ENCODE peak calls at places on chromosomes 1 and 21, in five cellular contexts. T, F, M, L and S are unnamed samples.

GRCh38 chr1:7299329-7299799 is 471.7 kb upstream of the VAMP3 start:
- DNase-seq in T (peak), F (peak), M (no peak), L (no peak), S (no peak)

GRCh38 chr21:44065428-44065827 is 41.8 kb upstream of the PWP2 start:
- DNase-seq in T (no peak), F (no peak), M (no peak), L (no peak), S (no peak)

GRCh38 chr1:109765896-109766615 is 2.3 kb upstream of the EPS8L3 start:
- DNase-seq in T (no peak), F (no peak), M (no peak), L (no peak), S (no peak)

GRCh38 chr21:46381521-46381920 is 57.6 kb downstream of the PCNT start:
- DNase-seq in T (no peak), F (no peak), M (no peak), L (no peak), S (no peak)

GRCh38 chr1:202586018-202586821 is 124.0 kb downstream of the SYT2 start:
- DNase-seq in T (no peak), F (no peak), M (peak), L (peak), S (peak)

GRCh38 chr1:224430511-224431113 is 4.0 kb downstream of the WDR26 start:
- DNase-seq in T (no peak), F (no peak), M (no peak), L (peak), S (peak)

GRCh38 chr1:16920951-16921350 is 780 bp upstream of the CROCC start:
- DNase-seq in T (no peak), F (no peak), M (no peak), L (no peak), S (no peak)

GRCh38 chr1:221998186-221998612 is 256.3 kb upstream of the DUSP10 start:
- DNase-seq in T (no peak), F (no peak), M (no peak), L (no peak), S (no peak)

GRCh38 chr1:23810818-23811420 is 10.4 kb upstream of the GALE start:
- DNase-seq in T (peak), F (no peak), M (peak), L (no peak), S (peak)

GRCh38 chr1:86466986-86467385 is 1.7 kb upstream of the CLCA1 start:
- DNase-seq in T (no peak), F (no peak), M (no peak), L (no peak), S (no peak)

GRCh38 chr1:198681247-198681646 is 42.4 kb downstream of the PTPRC start:
- DNase-seq in T (no peak), F (no peak), M (no peak), L (no peak), S (no peak)

GRCh38 chr1:86504895-86505625 is 36.3 kb downstream of the CLCA1 start:
- DNase-seq in T (no peak), F (no peak), M (no peak), L (no peak), S (no peak)

GRCh38 chr1:234452566-234452965 is 26.4 kb downstream of the TARBP1 start:
- DNase-seq in T (no peak), F (no peak), M (no peak), L (no peak), S (no peak)

GRCh38 chr1:215476541-215476940 is 90.6 kb upstream of the KCTD3 start:
- DNase-seq in T (no peak), F (no peak), M (no peak), L (no peak), S (no peak)

GRCh38 chr1:106879538-106879937 is 176.9 kb upstream of the PRMT6 start:
- DNase-seq in T (no peak), F (no peak), M (no peak), L (no peak), S (no peak)

GRCh38 chr1:172818841-172819527 is 160.1 kb downstream of the FASLG start:
- DNase-seq in T (no peak), F (no peak), M (peak), L (no peak), S (no peak)

DNA sequence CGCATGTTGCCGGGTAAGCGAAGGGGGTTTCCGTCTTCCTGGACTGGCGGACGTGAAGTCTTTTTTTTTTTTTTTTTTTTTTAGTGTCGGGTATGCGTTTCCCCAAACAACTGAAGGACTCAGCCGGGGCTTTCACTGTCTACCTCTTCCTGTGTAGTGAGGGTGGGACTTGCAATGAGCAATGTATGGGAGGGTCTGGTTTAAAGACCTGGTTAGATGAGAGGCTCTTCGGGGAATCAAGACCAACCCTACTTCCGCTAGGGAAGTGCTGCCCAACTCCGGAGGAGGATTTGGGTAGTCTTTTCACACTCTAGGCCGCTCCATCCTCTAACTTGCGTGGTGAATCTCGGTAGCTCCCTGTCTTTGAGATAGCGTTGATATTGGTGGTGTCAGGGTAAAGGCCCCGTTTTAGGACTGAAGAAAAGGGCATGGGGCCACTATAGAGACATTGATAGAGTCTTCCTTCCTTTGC is 754 bp downstream of the PRRC2C start:
- DNase-seq in T (no peak), F (peak), M (peak), L (peak), S (no peak)
- TF ChIP-seq YY1 in T (no peak), F (no peak), M (no peak), L (no peak), S (no peak)

DNA sequence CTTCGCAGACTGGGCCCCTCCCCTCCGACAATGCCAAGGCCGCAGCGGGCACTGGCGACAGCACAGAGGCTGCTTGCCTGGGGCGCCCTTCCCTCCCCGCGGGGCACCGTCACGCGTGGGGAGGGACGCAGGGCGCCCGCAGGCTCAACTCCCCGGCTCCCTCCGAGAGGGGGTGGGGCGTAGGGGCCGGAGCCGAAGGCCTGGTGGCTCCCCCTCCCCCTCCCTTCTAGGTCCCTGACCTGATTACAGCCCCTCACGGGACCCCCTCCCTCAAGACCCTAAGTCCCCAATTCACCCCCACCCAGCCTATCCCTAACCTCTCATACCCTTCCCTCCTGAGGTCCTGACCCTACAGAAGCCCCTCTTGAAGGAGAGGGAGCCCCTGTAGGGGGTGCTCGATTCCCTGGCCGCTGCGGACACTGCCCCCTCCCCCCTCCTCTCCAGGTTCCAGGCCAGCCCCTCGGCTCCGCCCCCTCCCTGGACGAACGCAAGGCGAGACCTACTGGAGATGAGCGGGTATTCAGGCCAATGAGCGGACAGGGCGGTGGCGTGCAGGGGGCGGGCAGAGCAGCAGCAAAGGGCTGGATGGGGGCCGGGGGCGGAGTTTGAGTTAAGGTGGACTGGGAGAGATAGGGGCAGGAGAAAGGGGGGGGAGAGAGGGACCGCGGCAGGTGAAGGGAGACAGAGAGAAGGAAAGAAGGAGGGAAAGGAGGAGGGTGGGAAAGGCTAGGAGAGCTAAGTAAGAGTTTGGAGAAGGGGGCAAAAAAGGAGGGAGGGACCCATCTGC is 721 bp upstream of the ZBTB7B start:
- DNase-seq in T (peak), F (peak), M (peak), L (peak), S (peak)
- TF ChIP-seq EZH2 in T (no peak), F (no peak), M (no peak), L (no peak), S (no peak)

GRCh38 chr1:228050571-228051181 is 31.8 kb upstream of the ARF1 start:
- DNase-seq in T (no peak), F (no peak), M (no peak), L (no peak), S (no peak)
- TF ChIP-seq YY1 in T (no peak), F (no peak), M (no peak), L (no peak), S (no peak)

DNA sequence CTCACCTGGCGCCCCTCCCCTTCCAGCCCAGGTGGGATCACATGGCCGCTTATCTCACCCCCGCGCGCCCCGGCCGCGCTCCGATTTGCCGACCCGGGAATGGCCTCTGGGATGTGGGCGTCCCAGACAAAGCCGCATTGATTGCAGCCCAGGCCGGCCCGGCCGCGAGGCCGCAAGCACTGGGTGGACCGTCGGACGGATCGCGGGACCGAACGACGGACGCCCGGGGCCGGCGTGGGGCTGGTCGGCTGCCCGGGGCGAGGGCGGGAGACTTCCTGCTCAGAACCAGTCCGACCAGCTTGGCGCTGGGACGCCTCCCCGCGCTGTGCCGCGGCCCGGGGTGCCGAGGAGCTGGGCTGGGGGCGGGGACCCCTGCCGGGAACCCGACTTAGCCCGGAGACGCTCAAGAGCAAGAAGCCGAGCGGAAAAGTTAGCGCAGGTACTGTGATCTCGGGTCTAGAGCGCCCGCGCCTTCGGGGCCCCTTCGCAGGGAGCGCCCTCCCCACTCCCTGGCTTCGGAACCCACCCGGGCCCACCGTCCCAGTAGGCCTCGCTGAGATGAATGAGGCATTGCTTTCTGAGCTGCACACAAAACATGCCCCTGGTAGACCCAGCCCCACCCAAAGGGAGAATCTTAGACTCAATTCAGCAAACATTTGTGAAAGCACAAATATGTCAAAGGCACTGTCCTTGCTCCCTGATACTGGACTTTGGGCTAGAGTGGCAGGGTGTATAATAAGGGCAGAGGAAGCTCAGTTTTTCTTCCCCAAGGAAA is 415 bp upstream of the LAD1 start:
- DNase-seq in T (peak), F (peak), M (no peak), L (peak), S (peak)
- TF ChIP-seq EZH2 in T (peak), F (no peak), M (no peak), L (no peak), S (no peak)

GRCh38 chr1:245169391-245169790 is 14.6 kb downstream of the KIF26B start:
- DNase-seq in T (no peak), F (no peak), M (no peak), L (no peak), S (no peak)

GRCh38 chr1:245168921-245169320 is 14.1 kb downstream of the KIF26B start:
- DNase-seq in T (no peak), F (no peak), M (no peak), L (no peak), S (no peak)

GRCh38 chr1:245166471-245166885 is 11.7 kb downstream of the KIF26B start:
- DNase-seq in T (no peak), F (no peak), M (no peak), L (no peak), S (no peak)

GRCh38 chr1:245172026-245172425 is 17.2 kb downstream of the KIF26B start:
- DNase-seq in T (no peak), F (no peak), M (no peak), L (no peak), S (no peak)

DNA sequence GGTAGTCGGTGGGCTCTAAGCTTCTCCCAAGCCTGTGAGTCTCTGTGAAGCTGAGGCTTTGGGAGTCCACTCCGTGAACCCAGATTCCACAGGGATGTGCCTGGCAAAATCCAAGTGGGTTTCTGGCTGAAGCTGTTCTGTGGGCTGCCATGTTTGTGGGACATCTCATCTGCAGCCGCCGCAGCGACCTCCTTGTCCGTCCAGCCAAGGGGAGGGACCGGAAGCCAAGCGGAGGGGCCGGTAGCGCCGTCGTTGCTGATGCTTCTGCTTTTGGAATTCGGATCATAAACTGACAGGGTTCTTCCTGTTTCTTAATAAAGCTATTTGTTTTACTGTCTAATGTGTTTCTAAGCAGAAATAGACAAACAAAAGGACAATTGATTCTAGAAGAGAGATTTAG is 13.3 kb downstream of the KIF26B start:
- DNase-seq in T (no peak), F (no peak), M (no peak), L (no peak), S (no peak)
- TF ChIP-seq YY1 in T (no peak), F (no peak), M (no peak), L (no peak), S (peak)

GRCh38 chr1:26994772-26995625 is 1.5 kb downstream of the TRNP1 start:
- DNase-seq in T (peak), F (no peak), M (no peak), L (no peak), S (no peak)

GRCh38 chr1:26994020-26994745 is 691 bp downstream of the TRNP1 start:
- DNase-seq in T (peak), F (no peak), M (no peak), L (no peak), S (peak)

GRCh38 chr1:26991310-26992116 is 2.0 kb upstream of the TRNP1 start:
- DNase-seq in T (no peak), F (no peak), M (no peak), L (peak), S (peak)

GRCh38 chr1:26996024-26996423 is 2.5 kb downstream of the TRNP1 start:
- DNase-seq in T (no peak), F (no peak), M (no peak), L (no peak), S (peak)

GRCh38 chr1:26993237-26994019 is at the start of gene TRNP1:
- DNase-seq in T (peak), F (no peak), M (no peak), L (peak), S (peak)
- TF ChIP-seq EZH2 in T (no peak), F (no peak), M (no peak), L (no peak), S (no peak)

GRCh38 chr1:30911061-30911954 is 2.8 kb upstream of the SDC3 start:
- DNase-seq in T (peak), F (peak), M (no peak), L (peak), S (peak)
- TF ChIP-seq YY1 in T (peak), F (peak), M (peak), L (no peak), S (no peak)

DNA sequence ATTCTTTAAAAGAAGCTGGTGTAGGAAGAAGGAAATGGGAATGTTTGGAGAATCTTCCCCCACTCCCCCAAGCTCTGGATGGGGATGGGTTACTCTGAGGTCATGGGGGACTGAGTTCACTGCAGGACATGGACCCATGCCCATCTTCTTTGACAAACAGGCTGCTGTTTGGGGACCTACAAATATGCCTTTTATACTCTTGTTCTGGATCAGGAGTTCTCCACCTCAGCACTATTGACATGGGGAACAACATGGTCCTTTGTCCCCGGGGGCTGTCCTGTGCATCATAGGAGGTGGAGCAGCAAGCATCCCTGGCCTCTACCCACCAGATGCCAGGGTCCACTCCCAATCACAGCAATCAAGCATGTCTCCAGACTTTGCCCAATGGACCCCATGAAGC is 365.8 kb upstream of the C1orf174 start:
- DNase-seq in T (no peak), F (no peak), M (no peak), L (peak), S (no peak)
- TF ChIP-seq EZH2 in T (no peak), F (no peak), M (no peak), L (no peak), S (no peak)